ENCODE peak calls at places on chromosomes 7 and 10, in eight cellular contexts. One of them, this sample, is unnamed.

GRCh38 chr10:87976101-87976743 is 112.8 kb downstream of the PTEN start:
- DNase-seq in testis: no peak
- DNase-seq in spleen: no peak
- DNase-seq in tibial nerve: no peak
- DNase-seq in GM12878: no peak
- DNase-seq in lower leg skin: no peak
- DNase-seq in A549: no peak
- DNase-seq in transverse colon: no peak
- DNase-seq in this sample: no peak

GRCh38 chr10:69731184-69731583 is 70.5 kb upstream of the COL13A1 start:
- DNase-seq in tibial nerve: no peak
- DNase-seq in testis: no peak
- DNase-seq in transverse colon: no peak
- DNase-seq in GM12878: no peak
- DNase-seq in spleen: no peak
- DNase-seq in lower leg skin: no peak
- DNase-seq in A549: peak; percentile 18
- DNase-seq in this sample: no peak

GRCh38 chr10:68989317-68989990 is 851 bp downstream of the KIFBP start:
- DNase-seq in transverse colon: no peak
- DNase-seq in spleen: no peak
- DNase-seq in testis: no peak
- DNase-seq in tibial nerve: no peak
- DNase-seq in A549: no peak
- DNase-seq in lower leg skin: no peak
- DNase-seq in GM12878: no peak
- DNase-seq in this sample: peak; percentile 90

GRCh38 chr10:101725296-101725695 is 30.3 kb upstream of the FBXW4 start:
- DNase-seq in lower leg skin: no peak
- DNase-seq in tibial nerve: no peak
- DNase-seq in GM12878: no peak
- DNase-seq in A549: no peak
- DNase-seq in testis: no peak
- DNase-seq in transverse colon: no peak
- DNase-seq in spleen: no peak
- DNase-seq in this sample: no peak

GRCh38 chr7:45402480-45403218 is 171.5 kb upstream of the ADCY1 start:
- DNase-seq in A549: no peak
- DNase-seq in lower leg skin: no peak
- DNase-seq in transverse colon: no peak
- DNase-seq in spleen: no peak
- DNase-seq in GM12878: peak; percentile 3
- DNase-seq in testis: no peak
- DNase-seq in tibial nerve: no peak
- DNase-seq in this sample: no peak

GRCh38 chr7:497946-498655 is 21.5 kb downstream of the PDGFA start:
- DNase-seq in GM12878: no peak
- DNase-seq in testis: no peak
- DNase-seq in tibial nerve: no peak
- DNase-seq in A549: no peak
- DNase-seq in transverse colon: no peak
- DNase-seq in spleen: peak; percentile 56
- DNase-seq in lower leg skin: no peak
- DNase-seq in this sample: no peak

GRCh38 chr10:60397792-60398191 is 8.1 kb upstream of the ANK3 start:
- DNase-seq in GM12878: no peak
- DNase-seq in tibial nerve: no peak
- DNase-seq in A549: peak; percentile 25
- DNase-seq in transverse colon: no peak
- DNase-seq in lower leg skin: no peak
- DNase-seq in testis: no peak
- DNase-seq in spleen: no peak
- DNase-seq in this sample: no peak

GRCh38 chr10:117684673-117685211 is 142.2 kb downstream of the EMX2 start:
- DNase-seq in lower leg skin: peak; percentile 60
- DNase-seq in A549: peak; percentile 40
- DNase-seq in GM12878: no peak
- DNase-seq in tibial nerve: no peak
- DNase-seq in testis: peak; percentile 53
- DNase-seq in transverse colon: peak; percentile 35
- DNase-seq in spleen: no peak
- DNase-seq in this sample: no peak

GRCh38 chr7:125363873-125364272 is 434.2 kb upstream of the POT1 start:
- DNase-seq in A549: no peak
- DNase-seq in testis: no peak
- DNase-seq in transverse colon: no peak
- DNase-seq in GM12878: no peak
- DNase-seq in lower leg skin: no peak
- DNase-seq in spleen: no peak
- DNase-seq in tibial nerve: no peak
- DNase-seq in this sample: no peak

GRCh38 chr7:80231719-80232118 is 97.1 kb downstream of the GNAI1 start:
- DNase-seq in GM12878: no peak
- DNase-seq in tibial nerve: no peak
- DNase-seq in spleen: no peak
- DNase-seq in lower leg skin: no peak
- DNase-seq in testis: no peak
- DNase-seq in transverse colon: no peak
- DNase-seq in A549: peak; percentile 13
- DNase-seq in this sample: no peak

GRCh38 chr10:80260295-80261243 is 28.9 kb downstream of the MAT1A start:
- DNase-seq in transverse colon: no peak
- DNase-seq in testis: peak; percentile 58
- DNase-seq in tibial nerve: no peak
- DNase-seq in lower leg skin: no peak
- DNase-seq in GM12878: no peak
- DNase-seq in spleen: peak; percentile 75
- DNase-seq in A549: peak; percentile 24
- DNase-seq in this sample: no peak

GRCh38 chr10:63236113-63236935 is 103.2 kb downstream of the NRBF2 start:
- DNase-seq in A549: peak; percentile 88
- DNase-seq in tibial nerve: no peak
- DNase-seq in lower leg skin: no peak
- DNase-seq in GM12878: no peak
- DNase-seq in spleen: no peak
- DNase-seq in transverse colon: no peak
- DNase-seq in testis: no peak
- DNase-seq in this sample: no peak

GRCh38 chr10:118621304-118621942 is 26.0 kb upstream of the PRLHR start:
- DNase-seq in tibial nerve: no peak
- DNase-seq in GM12878: no peak
- DNase-seq in spleen: no peak
- DNase-seq in A549: no peak
- DNase-seq in testis: no peak
- DNase-seq in lower leg skin: no peak
- DNase-seq in transverse colon: no peak
- DNase-seq in this sample: no peak

GRCh38 chr7:36967387-36967786 is 243.1 kb upstream of the AOAH start:
- DNase-seq in lower leg skin: peak; percentile 43
- DNase-seq in tibial nerve: no peak
- DNase-seq in GM12878: no peak
- DNase-seq in transverse colon: peak; percentile 24
- DNase-seq in spleen: no peak
- DNase-seq in A549: peak; percentile 69
- DNase-seq in testis: peak; percentile 77
- DNase-seq in this sample: no peak

GRCh38 chr10:35349389-35349915 is 13.1 kb downstream of the CCNY start:
- DNase-seq in testis: no peak
- DNase-seq in tibial nerve: no peak
- DNase-seq in lower leg skin: no peak
- DNase-seq in spleen: no peak
- DNase-seq in transverse colon: no peak
- DNase-seq in GM12878: no peak
- DNase-seq in A549: no peak
- DNase-seq in this sample: no peak

GRCh38 chr10:5283305-5284158 is 81.2 kb upstream of the UCN3 start:
- DNase-seq in lower leg skin: peak; percentile 59
- DNase-seq in transverse colon: peak; percentile 76
- DNase-seq in GM12878: no peak
- DNase-seq in spleen: no peak
- DNase-seq in testis: peak; percentile 75
- DNase-seq in tibial nerve: peak; percentile 26
- DNase-seq in A549: peak; percentile 93
- DNase-seq in this sample: peak; percentile 82

GRCh38 chr10:52172581-52172980 is 141.5 kb upstream of the DKK1 start:
- DNase-seq in transverse colon: no peak
- DNase-seq in A549: peak; percentile 1
- DNase-seq in GM12878: no peak
- DNase-seq in lower leg skin: no peak
- DNase-seq in tibial nerve: no peak
- DNase-seq in testis: no peak
- DNase-seq in spleen: no peak
- DNase-seq in this sample: no peak

GRCh38 chr10:17233534-17233933 is 5.5 kb downstream of the VIM start:
- DNase-seq in lower leg skin: peak; percentile 26
- DNase-seq in transverse colon: peak; percentile 44
- DNase-seq in spleen: no peak
- DNase-seq in tibial nerve: no peak
- DNase-seq in testis: peak; percentile 48
- DNase-seq in GM12878: no peak
- DNase-seq in A549: no peak
- DNase-seq in this sample: no peak
- TF ChIP-seq POLR2A in lower leg skin: no peak
- TF ChIP-seq POLR2A in transverse colon: no peak
- TF ChIP-seq POLR2A in spleen: no peak
- TF ChIP-seq POLR2A in tibial nerve: no peak
- TF ChIP-seq POLR2A in testis: no peak
- TF ChIP-seq POLR2A in GM12878: no peak
- TF ChIP-seq POLR2A in A549: no peak
- TF ChIP-seq POLR2A in this sample: no peak

DNA sequence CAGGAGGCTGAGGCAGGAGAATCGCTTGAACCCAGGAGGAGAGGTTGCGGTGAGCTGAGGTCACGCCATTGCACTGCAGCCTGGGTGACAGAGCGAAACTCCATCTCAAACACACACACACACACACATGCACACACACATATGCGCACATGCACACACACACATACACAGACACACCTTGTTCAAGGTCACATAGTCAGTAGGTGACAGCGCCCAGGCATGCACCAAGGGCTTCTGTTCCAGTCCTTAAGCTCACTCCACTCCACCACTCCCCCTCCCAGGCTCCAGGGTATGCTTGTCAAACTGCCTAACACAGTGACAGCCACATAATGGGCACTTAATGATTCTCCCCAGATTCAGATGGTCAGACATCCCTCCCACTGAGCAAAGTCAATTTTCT is 37.0 kb downstream of the KCNMA1 start:
- DNase-seq in A549: no peak
- DNase-seq in tibial nerve: no peak
- DNase-seq in lower leg skin: no peak
- DNase-seq in testis: no peak
- DNase-seq in GM12878: no peak
- DNase-seq in spleen: peak; percentile 20
- DNase-seq in transverse colon: no peak
- DNase-seq in this sample: no peak
- H3K4me3 ChIP-seq in A549: no peak overlapping the region
- H3K4me3 ChIP-seq in tibial nerve: no peak overlapping the region
- H3K4me3 ChIP-seq in lower leg skin: no peak overlapping the region
- H3K4me3 ChIP-seq in testis: no peak overlapping the region
- H3K4me3 ChIP-seq in GM12878: no peak overlapping the region
- H3K4me3 ChIP-seq in spleen: no peak overlapping the region
- H3K4me3 ChIP-seq in transverse colon: no peak overlapping the region
- H3K4me3 ChIP-seq in this sample: no peak overlapping the region

GRCh38 chr7:25124485-25125136 is 449 bp downstream of the CYCS start:
- DNase-seq in GM12878: no peak
- DNase-seq in tibial nerve: no peak
- DNase-seq in transverse colon: no peak
- DNase-seq in testis: no peak
- DNase-seq in A549: peak; percentile 12
- DNase-seq in lower leg skin: no peak
- DNase-seq in spleen: peak; percentile 81
- DNase-seq in this sample: no peak

GRCh38 chr7:25121599-25121998 is 3.5 kb downstream of the CYCS start:
- DNase-seq in transverse colon: no peak
- DNase-seq in GM12878: no peak
- DNase-seq in A549: no peak
- DNase-seq in testis: no peak
- DNase-seq in tibial nerve: no peak
- DNase-seq in lower leg skin: no peak
- DNase-seq in spleen: no peak
- DNase-seq in this sample: no peak

GRCh38 chr7:25122373-25122772 is 2.7 kb downstream of the CYCS start:
- DNase-seq in transverse colon: no peak
- DNase-seq in testis: no peak
- DNase-seq in GM12878: no peak
- DNase-seq in tibial nerve: no peak
- DNase-seq in lower leg skin: no peak
- DNase-seq in A549: no peak
- DNase-seq in spleen: no peak
- DNase-seq in this sample: no peak

GRCh38 chr7:25125137-25125946 is at the start of gene CYCS:
- DNase-seq in spleen: peak; percentile 100
- DNase-seq in tibial nerve: peak; percentile 99
- DNase-seq in transverse colon: peak; percentile 100
- DNase-seq in lower leg skin: peak; percentile 98
- DNase-seq in A549: peak; percentile 100
- DNase-seq in testis: peak; percentile 100
- DNase-seq in GM12878: peak; percentile 99
- DNase-seq in this sample: peak; percentile 100
- TF ChIP-seq POLR2A in spleen: peak; percentile 97
- TF ChIP-seq POLR2A in tibial nerve: peak; percentile 90
- TF ChIP-seq POLR2A in transverse colon: peak; percentile 99
- TF ChIP-seq POLR2A in lower leg skin: peak; percentile 90
- TF ChIP-seq POLR2A in A549: peak; percentile 99
- TF ChIP-seq POLR2A in testis: peak; percentile 98
- TF ChIP-seq POLR2A in GM12878: peak; percentile 99
- TF ChIP-seq POLR2A in this sample: peak; percentile 95

GRCh38 chr7:101174322-101174854 is 5.7 kb downstream of the NAT16 start:
- DNase-seq in testis: no peak
- DNase-seq in tibial nerve: no peak
- DNase-seq in GM12878: no peak
- DNase-seq in spleen: no peak
- DNase-seq in transverse colon: no peak
- DNase-seq in lower leg skin: no peak
- DNase-seq in A549: no peak
- DNase-seq in this sample: no peak
- H3K4me3 ChIP-seq in testis: peak overlapping the region; percentile 7
- H3K4me3 ChIP-seq in tibial nerve: no peak overlapping the region
- H3K4me3 ChIP-seq in GM12878: no peak overlapping the region
- H3K4me3 ChIP-seq in spleen: no peak overlapping the region
- H3K4me3 ChIP-seq in transverse colon: no peak overlapping the region
- H3K4me3 ChIP-seq in lower leg skin: no peak overlapping the region
- H3K4me3 ChIP-seq in A549: no peak overlapping the region
- H3K4me3 ChIP-seq in this sample: no peak overlapping the region

This sample was measured in esophagus muscularis mucosa.